ENCODE peak calls at places on chromosome 20, in seven cellular contexts. P, A, Z, V, R, G and C are unnamed samples.
A peak's percentile ranks its signal among the peaks of the same experiment; 100 is the strongest.

GRCh38 chr20:24676978-24677370 is 207.5 kb downstream of the SYNDIG1 start:
- DNase-seq in G (no peak), A (no peak), P (no peak), V (no peak), Z (no peak), R (no peak), C (peak; percentile 24)

GRCh38 chr20:1171461-1172093 is 13.2 kb downstream of the TMEM74B start:
- DNase-seq in R (no peak), A (no peak), G (peak; percentile 94), Z (no peak), P (no peak), V (peak; percentile 42), C (no peak)

GRCh38 chr20:47003223-47003622 is 108.6 kb downstream of the EYA2 start:
- DNase-seq in R (no peak), G (no peak), V (no peak), A (no peak), P (no peak), Z (no peak), C (peak; percentile 17)

GRCh38 chr20:60812561-60812960 is 439.5 kb upstream of the CDH4 start:
- DNase-seq in P (no peak), G (no peak), V (no peak), R (no peak), A (no peak), Z (no peak), C (no peak)

GRCh38 chr20:41169184-41169690 is 31.9 kb downstream of the PLCG1 start:
- DNase-seq in R (no peak), G (no peak), V (no peak), P (no peak), A (no peak), Z (no peak), C (no peak)

GRCh38 chr20:20731945-20732296 is 19.5 kb upstream of the RALGAPA2 start:
- DNase-seq in P (no peak), Z (no peak), G (no peak), V (no peak), R (no peak), A (no peak), C (no peak)

GRCh38 chr20:36314734-36315544 is 8.8 kb downstream of the DLGAP4 start:
- DNase-seq in P (no peak), A (no peak), V (peak; percentile 28), R (no peak), G (peak; percentile 54), Z (no peak), C (peak; percentile 5)

GRCh38 chr20:61436674-61437279 is 184.7 kb downstream of the CDH4 start:
- DNase-seq in R (no peak), V (no peak), P (no peak), A (peak; percentile 86), Z (no peak), G (peak; percentile 97), C (no peak)

GRCh38 chr20:38953630-38954340 is 8.4 kb upstream of the DHX35 start:
- DNase-seq in A (no peak), R (peak; percentile 30), G (no peak), V (no peak), Z (no peak), P (no peak), C (no peak)

GRCh38 chr20:4090756-4091331 is 75.5 kb upstream of the RNF24 start:
- DNase-seq in V (peak; percentile 76), P (no peak), Z (no peak), G (no peak), A (no peak), R (peak; percentile 28), C (no peak)

GRCh38 chr20:60984666-60985065 is 267.4 kb upstream of the CDH4 start:
- DNase-seq in R (no peak), A (no peak), V (no peak), Z (no peak), P (no peak), G (no peak), C (no peak)

GRCh38 chr20:3739926-3740599 is 7.6 kb downstream of the HSPA12B start:
- DNase-seq in A (no peak), Z (no peak), G (no peak), R (no peak), P (no peak), V (peak; percentile 34), C (no peak)

GRCh38 chr20:24576447-24576846 is 107.0 kb downstream of the SYNDIG1 start:
- DNase-seq in A (no peak), G (no peak), Z (no peak), R (no peak), V (no peak), P (no peak), C (no peak)

GRCh38 chr20:5657190-5657872 is 92.9 kb upstream of the SHLD1 start:
- DNase-seq in G (no peak), A (peak; percentile 83), R (peak; percentile 98), Z (peak; percentile 34), V (peak; percentile 70), P (peak; percentile 20), C (no peak)

GRCh38 chr20:33567949-33568348 is 78.1 kb downstream of the CBFA2T2 start:
- DNase-seq in V (no peak), P (no peak), Z (no peak), A (no peak), R (no peak), G (no peak), C (no peak)

GRCh38 chr20:48463096-48463710 is 364.6 kb downstream of the PREX1 start:
- DNase-seq in A (no peak), G (no peak), P (no peak), R (no peak), V (no peak), Z (no peak), C (peak; percentile 31)

GRCh38 chr20:16864069-16864468 is 115.9 kb downstream of the OTOR start:
- DNase-seq in V (no peak), R (no peak), P (no peak), G (no peak), A (no peak), Z (no peak), C (no peak)

GRCh38 chr20:43220612-43221011 is 30.9 kb upstream of the PTPRT start:
- DNase-seq in Z (no peak), R (no peak), P (no peak), A (no peak), V (no peak), G (no peak), C (no peak)

GRCh38 chr20:36493801-36494114 is 47.6 kb upstream of the MYL9 start:
- DNase-seq in R (no peak), V (no peak), G (no peak), A (no peak), Z (peak; percentile 85), P (peak; percentile 74), C (no peak)

GRCh38 chr20:61725145-61725544 is 340.5 kb downstream of the TAF4 start:
- DNase-seq in Z (no peak), P (no peak), V (no peak), G (no peak), A (no peak), R (no peak), C (no peak)

GRCh38 chr20:38939686-38940085 is 13.5 kb downstream of the FAM83D start:
- DNase-seq in V (no peak), Z (no peak), R (no peak), G (peak; percentile 20), A (no peak), P (no peak), C (no peak)

GRCh38 chr20:4869290-4870193 is 131.8 kb downstream of the SLC23A2 start:
- DNase-seq in A (no peak), V (no peak), Z (no peak), R (peak; percentile 81), G (no peak), P (no peak), C (no peak)

GRCh38 chr20:30910937-30911725 is 346.3 kb upstream of the DEFB115 start:
- DNase-seq in R (no peak), Z (no peak), G (no peak), P (no peak), A (no peak), V (no peak), C (peak; percentile 66)

GRCh38 chr20:13441388-13441787 is 197.3 kb downstream of the TASP1 start:
- DNase-seq in Z (no peak), R (no peak), V (no peak), A (no peak), P (no peak), G (no peak), C (no peak)

GRCh38 chr20:16066571-16066970 is 506.7 kb downstream of the KIF16B start:
- DNase-seq in P (no peak), V (no peak), R (peak; percentile 64), A (no peak), Z (no peak), G (no peak), C (no peak)

GRCh38 chr20:39632757-39633156 is 670.6 kb downstream of the DHX35 start:
- DNase-seq in R (peak; percentile 19), A (no peak), G (no peak), V (no peak), P (no peak), Z (no peak), C (no peak)

GRCh38 chr20:62482136-62482833 is 6.5 kb upstream of the GATA5 start:
- DNase-seq in R (no peak), V (no peak), P (no peak), Z (no peak), A (no peak), G (no peak), C (no peak)

DNA sequence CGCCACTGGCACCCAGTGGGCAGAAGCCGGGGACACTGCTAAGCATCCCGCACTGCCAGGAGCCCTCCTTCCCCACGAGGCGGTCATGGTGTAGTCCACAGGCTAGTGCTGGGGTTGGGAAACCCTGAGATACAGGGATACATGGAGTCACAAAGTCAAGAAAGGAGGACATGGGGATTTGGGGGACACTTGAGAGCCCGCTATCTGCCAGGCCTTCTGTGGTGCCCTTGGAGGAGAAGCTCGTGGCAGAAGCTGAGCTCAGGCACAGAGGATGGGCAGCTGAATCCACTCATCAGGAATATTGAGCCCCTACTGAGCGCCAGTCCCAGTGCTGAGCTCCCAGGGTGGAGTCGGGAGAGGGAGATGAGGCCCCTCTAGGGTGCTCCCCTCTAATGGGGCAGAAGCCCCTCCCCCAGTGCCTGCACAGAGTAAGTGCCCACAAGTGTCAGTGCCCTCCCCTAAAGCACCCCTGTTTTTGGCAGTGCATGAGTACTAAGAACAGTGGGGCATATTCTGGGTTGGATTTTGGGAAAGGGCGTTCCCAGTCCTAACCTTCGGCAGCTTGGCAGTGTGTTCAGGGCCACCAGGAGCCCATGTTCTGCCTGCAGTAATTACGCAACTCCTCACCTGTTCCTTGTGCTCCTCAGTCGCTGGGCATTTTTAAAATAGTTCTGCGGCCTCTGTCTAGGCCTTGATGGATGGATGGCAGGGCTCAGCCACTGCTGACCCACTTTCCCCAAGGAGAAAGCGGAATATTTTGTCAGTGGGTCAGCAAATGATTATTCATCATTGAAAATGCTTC is 25.5 kb upstream of the PHACTR3 start:
- DNase-seq in A (no peak), Z (no peak), P (no peak), V (no peak), G (no peak), R (no peak), C (peak; percentile 53)
- H3K4me1 ChIP-seq in A (no peaks in the 10 kb centered on the region), Z (no peaks in the 10 kb centered on the region), P (peaks cover 30% of the 10 kb centered on the region), V (no peaks in the 10 kb centered on the region), G (no peaks in the 10 kb centered on the region), R (no peaks in the 10 kb centered on the region), C (peaks cover 6% of the 10 kb centered on the region)

GRCh38 chr20:50283922-50284810 is 93.5 kb downstream of the CEBPB start:
- DNase-seq in A (no peak), P (no peak), V (peak; percentile 58), Z (peak; percentile 74), G (no peak), R (peak; percentile 90), C (peak; percentile 91)
- TF ChIP-seq CTCF in A (no peak), P (no peak), V (no peak), Z (no peak), G (no peak), R (no peak), C (no peak)

GRCh38 chr20:23156842-23157423 is 70.8 kb upstream of the CD93 start:
- DNase-seq in R (no peak), G (no peak), Z (no peak), V (no peak), A (no peak), P (no peak), C (no peak)
- H3K4me1 ChIP-seq in R (peaks cover 79% of the 10 kb centered on the region), G (peaks cover 27% of the 10 kb centered on the region), Z (peaks cover 68% of the 10 kb centered on the region), V (peaks cover 30% of the 10 kb centered on the region), A (peaks cover 59% of the 10 kb centered on the region), P (peaks cover 76% of the 10 kb centered on the region), C (peaks cover 54% of the 10 kb centered on the region)

GRCh38 chr20:44494266-44494665 is 18.6 kb downstream of the TTPAL start:
- DNase-seq in P (no peak), A (no peak), G (no peak), V (no peak), R (no peak), Z (no peak), C (no peak)
- TF ChIP-seq CTCF in P (no peak), A (no peak), G (no peak), V (no peak), R (no peak), Z (no peak), C (no peak)